ENCODE peak calls at places on chromosomes 2 and 18, in five cellular contexts. E is kidney epithelial cell, A is glutamatergic neuron, B is fibroblast of lung, X is B cell. I is an unnamed sample.

GRCh38 chr2:172234716-172235661 is 132.3 kb upstream of the DLX2 start:
- DNase-seq in A (peak; percentile 40), E (no peak), B (no peak), X (peak; percentile 4), I (peak; percentile 46)

GRCh38 chr2:142601794-142602193 is 275.7 kb upstream of the KYNU start:
- DNase-seq in B (no peak), X (no peak), A (no peak), E (no peak), I (no peak)

GRCh38 chr18:49988733-49989132 is 175.4 kb upstream of the ACAA2 start:
- DNase-seq in A (no peak), X (no peak), B (no peak), E (no peak), I (no peak)

GRCh38 chr2:241150660-241151530 is 628 bp downstream of the PPP1R7 start:
- DNase-seq in E (no peak), A (no peak), X (no peak), B (peak; percentile 20), I (no peak)

GRCh38 chr18:33600846-33601245 is 22.8 kb downstream of the ASXL3 start:
- DNase-seq in X (no peak), A (no peak), E (no peak), B (no peak), I (no peak)

GRCh38 chr18:63376493-63377053 is 9.6 kb upstream of the KDSR start:
- DNase-seq in B (peak; percentile 11), A (no peak), X (no peak), E (no peak), I (no peak)

GRCh38 chr2:226426292-226426736 is 373.3 kb downstream of the IRS1 start:
- DNase-seq in A (no peak), E (no peak), B (peak; percentile 93), X (no peak), I (no peak)

GRCh38 chr2:9474361-9475117 is at the start of gene IAH1:
- DNase-seq in X (peak; percentile 86), A (peak; percentile 56), E (no peak), B (peak; percentile 37), I (peak; percentile 63)

GRCh38 chr18:48136544-48137353 is 206.3 kb upstream of the SMAD2 start:
- DNase-seq in X (no peak), B (no peak), A (no peak), E (no peak), I (no peak)

GRCh38 chr2:143205106-143205764 is 76.0 kb downstream of the ARHGAP15 start:
- DNase-seq in X (peak; percentile 19), E (no peak), A (no peak), B (peak; percentile 5), I (no peak)

GRCh38 chr2:157792345-157793052 is 83.6 kb downstream of the ACVR1 start:
- DNase-seq in X (no peak), E (no peak), B (peak; percentile 90), A (no peak), I (no peak)

GRCh38 chr2:172995323-172996244 is 80.1 kb upstream of the MAP3K20 start:
- DNase-seq in X (no peak), B (peak; percentile 93), E (peak; percentile 77), A (no peak), I (no peak)

GRCh38 chr18:79578396-79579260 is 101.0 kb upstream of the CTDP1 start:
- DNase-seq in A (peak; percentile 14), B (no peak), E (no peak), X (no peak), I (no peak)

GRCh38 chr18:74596959-74597661 is 560 bp upstream of the ZNF407 start:
- DNase-seq in B (peak; percentile 77), X (peak; percentile 78), A (peak; percentile 79), E (no peak), I (peak; percentile 80)

GRCh38 chr2:147174824-147175254 is 670.0 kb upstream of the ACVR2A start:
- DNase-seq in A (no peak), X (no peak), B (no peak), E (no peak), I (no peak)

GRCh38 chr2:18477333-18477732 is 83.1 kb downstream of the RDH14 start:
- DNase-seq in E (no peak), X (no peak), A (no peak), B (no peak), I (no peak)

GRCh38 chr2:71789556-71790219 is 336.3 kb downstream of the DYSF start:
- DNase-seq in B (no peak), E (no peak), A (no peak), X (no peak), I (no peak)

GRCh38 chr2:2932692-2933305 is 444.8 kb downstream of the EIPR1 start:
- DNase-seq in X (no peak), A (no peak), E (no peak), B (no peak), I (no peak)

GRCh38 chr18:57898506-57899124 is 95.5 kb upstream of the ATP8B1 start:
- DNase-seq in B (peak; percentile 84), X (no peak), A (peak; percentile 40), E (peak; percentile 34), I (no peak)

GRCh38 chr18:57743008-57743407 is 60.1 kb downstream of the ATP8B1 start:
- DNase-seq in E (peak; percentile 72), B (peak; percentile 95), X (no peak), A (no peak), I (no peak)

GRCh38 chr2:99949530-99949929 is 192.9 kb downstream of the AFF3 start:
- DNase-seq in A (no peak), X (no peak), B (no peak), E (no peak), I (no peak)

GRCh38 chr2:141767051-141767450 is 363.8 kb downstream of the LRP1B start:
- DNase-seq in X (no peak), E (peak; percentile 44), B (peak; percentile 92), A (no peak), I (no peak)

GRCh38 chr2:8676191-8676914 is 5.5 kb upstream of the ID2 start:
- DNase-seq in B (peak; percentile 87), X (no peak), E (no peak), A (peak; percentile 33), I (no peak)

GRCh38 chr2:27681844-27682243 is 18.2 kb downstream of the SLC4A1AP start:
- DNase-seq in X (no peak), A (no peak), B (peak; percentile 85), E (no peak), I (no peak)

GRCh38 chr2:97747716-97748115 is 34.3 kb downstream of the ZAP70 start:
- DNase-seq in A (no peak), E (no peak), B (peak; percentile 85), X (no peak), I (no peak)

GRCh38 chr2:97749611-97750010 is 36.2 kb downstream of the ZAP70 start:
- DNase-seq in E (no peak), A (no peak), X (no peak), B (no peak), I (no peak)

GRCh38 chr2:97750017-97750416 is 36.6 kb downstream of the ZAP70 start:
- DNase-seq in A (no peak), X (no peak), B (no peak), E (no peak), I (no peak)

GRCh38 chr2:97747285-97747684 is 33.9 kb downstream of the ZAP70 start:
- DNase-seq in A (no peak), E (no peak), B (no peak), X (no peak), I (peak; percentile 54)

DNA sequence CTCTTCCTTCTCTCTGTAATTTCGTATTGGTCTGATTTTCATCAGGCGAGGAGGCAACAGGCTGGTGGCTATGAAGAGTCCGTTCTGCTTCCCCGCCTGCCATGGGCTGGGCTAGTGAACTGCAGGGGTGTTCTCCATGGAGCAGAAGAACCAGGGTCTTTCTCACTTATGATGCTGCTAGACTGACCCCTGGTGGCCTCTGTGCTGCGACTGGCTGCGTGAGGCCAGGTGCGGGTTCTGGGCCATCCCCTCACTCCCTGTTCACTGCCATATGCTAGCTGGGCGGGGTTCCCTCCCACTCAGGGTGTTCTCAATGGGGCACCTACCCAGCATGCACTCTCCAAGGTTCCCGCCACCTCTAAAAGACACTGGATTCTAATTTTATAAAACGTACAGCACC is 35.0 kb downstream of the ZAP70 start:
- DNase-seq in E (no peak), X (peak; percentile 64), A (peak; percentile 85), B (no peak), I (peak; percentile 92)
- TF ChIP-seq CTCF in E (peak; percentile 28), X (peak; percentile 27), A (peak; percentile 64), B (no peak), I (peak; percentile 76)

GRCh38 chr2:236962816-236963215 is 122.9 kb upstream of the COPS8 start:
- DNase-seq in X (no peak), B (no peak), A (no peak), E (no peak), I (no peak)

GRCh38 chr2:236965021-236965840 is 120.5 kb upstream of the COPS8 start:
- DNase-seq in B (no peak), E (no peak), A (no peak), X (no peak), I (no peak)

GRCh38 chr2:236964291-236964690 is 121.4 kb upstream of the COPS8 start:
- DNase-seq in E (no peak), A (no peak), X (no peak), B (no peak), I (no peak)

GRCh38 chr2:236965841-236966096 is 119.9 kb upstream of the COPS8 start:
- DNase-seq in E (no peak), X (no peak), B (no peak), A (no peak), I (no peak)

DNA sequence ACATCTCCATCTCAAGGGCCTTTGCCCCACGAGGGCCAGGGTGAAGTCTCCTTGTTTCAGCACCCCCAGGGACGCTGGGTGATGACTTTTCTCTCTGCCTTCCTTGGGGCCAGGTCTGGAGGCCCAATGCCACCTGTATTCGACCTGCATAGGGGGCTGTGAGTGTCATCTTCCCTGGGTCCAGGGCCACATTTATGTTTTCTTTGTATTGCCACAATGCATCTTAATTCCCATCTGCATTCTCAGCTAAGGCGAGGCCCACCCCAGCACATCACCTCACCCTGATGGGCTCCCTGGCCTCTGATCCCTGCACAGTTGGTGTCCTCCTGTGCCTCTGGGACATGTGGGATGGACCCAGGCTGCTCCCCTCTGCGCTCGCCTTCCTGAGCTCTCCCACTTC is 122.1 kb upstream of the COPS8 start:
- DNase-seq in E (no peak), X (no peak), B (no peak), A (no peak), I (no peak)
- TF ChIP-seq CTCF in E (no peak), X (no peak), B (no peak), A (no peak), I (no peak)

GRCh38 chr18:61753373-61753772 is 139.4 kb downstream of the RNF152 start:
- DNase-seq in E (no peak), X (no peak), B (no peak), A (no peak), I (no peak)
- TF ChIP-seq CTCF in E (no peak), X (no peak), B (no peak), A (no peak), I (no peak)

GRCh38 chr2:57598552-57598951 is 448.1 kb upstream of the VRK2 start:
- DNase-seq in X (no peak), E (no peak), A (no peak), B (no peak), I (no peak)

GRCh38 chr2:57597940-57598339 is 448.7 kb upstream of the VRK2 start:
- DNase-seq in X (no peak), A (no peak), E (no peak), B (no peak), I (no peak)

GRCh38 chr2:57602738-57603137 is 443.9 kb upstream of the VRK2 start:
- DNase-seq in X (no peak), B (no peak), A (no peak), E (no peak), I (no peak)
- TF ChIP-seq CTCF in X (no peak), B (no peak), A (no peak), E (no peak), I (no peak)